ENCODE peak calls at places on chromosomes 7 and 10, in four cellular contexts. One of them, this sample, is unnamed.

GRCh38 chr10:15695852-15696251 is 23.9 kb downstream of the ITGA8 start:
- DNase-seq in GM06990: no peak
- DNase-seq in HepG2: no peak
- DNase-seq in astrocyte of the spinal cord: no peak
- DNase-seq in this sample: no peak

GRCh38 chr7:104133238-104133637 is 74.6 kb downstream of the ORC5 start:
- DNase-seq in HepG2: no peak
- DNase-seq in astrocyte of the spinal cord: no peak
- DNase-seq in GM06990: no peak
- DNase-seq in this sample: no peak

GRCh38 chr10:113680172-113681111 is 730 bp downstream of the CASP7 start:
- DNase-seq in GM06990: peak
- DNase-seq in astrocyte of the spinal cord: peak
- DNase-seq in HepG2: peak
- DNase-seq in this sample: peak

GRCh38 chr7:5997210-5997808 is 11.5 kb downstream of the PMS2 start:
- DNase-seq in GM06990: no peak
- DNase-seq in astrocyte of the spinal cord: peak
- DNase-seq in HepG2: peak
- DNase-seq in this sample: peak

GRCh38 chr10:5945561-5946418 is 31.6 kb downstream of the IL15RA start:
- DNase-seq in astrocyte of the spinal cord: peak
- DNase-seq in HepG2: peak
- DNase-seq in GM06990: no peak
- DNase-seq in this sample: peak

GRCh38 chr10:67659497-67659896 is 36.5 kb downstream of the CTNNA3 start:
- DNase-seq in GM06990: no peak
- DNase-seq in astrocyte of the spinal cord: no peak
- DNase-seq in HepG2: no peak
- DNase-seq in this sample: no peak

GRCh38 chr7:157545681-157546060 is 208.9 kb downstream of the DNAJB6 start:
- DNase-seq in HepG2: no peak
- DNase-seq in GM06990: no peak
- DNase-seq in astrocyte of the spinal cord: no peak
- DNase-seq in this sample: no peak

GRCh38 chr7:143126146-143126545 is 5.7 kb upstream of the PIP start:
- DNase-seq in astrocyte of the spinal cord: no peak
- DNase-seq in GM06990: no peak
- DNase-seq in HepG2: no peak
- DNase-seq in this sample: peak

GRCh38 chr7:28309684-28310083 is 102.6 kb upstream of the CREB5 start:
- DNase-seq in HepG2: no peak
- DNase-seq in astrocyte of the spinal cord: no peak
- DNase-seq in GM06990: no peak
- DNase-seq in this sample: no peak

GRCh38 chr10:77230194-77230593 is 407.4 kb downstream of the KCNMA1 start:
- DNase-seq in astrocyte of the spinal cord: peak
- DNase-seq in HepG2: no peak
- DNase-seq in GM06990: no peak
- DNase-seq in this sample: peak

GRCh38 chr7:149866817-149867447 is 6.8 kb upstream of the ATP6V0E2 start:
- DNase-seq in astrocyte of the spinal cord: peak
- DNase-seq in HepG2: no peak
- DNase-seq in GM06990: no peak
- DNase-seq in this sample: peak

GRCh38 chr10:80283536-80284199 is 5.8 kb downstream of the MAT1A start:
- DNase-seq in GM06990: no peak
- DNase-seq in astrocyte of the spinal cord: no peak
- DNase-seq in HepG2: no peak
- DNase-seq in this sample: no peak

GRCh38 chr10:86585037-86585725 is 63.6 kb upstream of the WAPL start:
- DNase-seq in astrocyte of the spinal cord: peak
- DNase-seq in GM06990: peak
- DNase-seq in HepG2: peak
- DNase-seq in this sample: peak

GRCh38 chr7:76334320-76334967 is 24.3 kb downstream of the YWHAG start:
- DNase-seq in astrocyte of the spinal cord: no peak
- DNase-seq in GM06990: no peak
- DNase-seq in HepG2: no peak
- DNase-seq in this sample: no peak

GRCh38 chr10:71214641-71215160 is 2.3 kb downstream of the UNC5B start:
- DNase-seq in astrocyte of the spinal cord: no peak
- DNase-seq in GM06990: no peak
- DNase-seq in HepG2: no peak
- DNase-seq in this sample: no peak

GRCh38 chr10:86246279-86246940 is 120.2 kb downstream of the GRID1 start:
- DNase-seq in astrocyte of the spinal cord: no peak
- DNase-seq in HepG2: no peak
- DNase-seq in GM06990: no peak
- DNase-seq in this sample: no peak

GRCh38 chr7:15084368-15084767 is 181.8 kb upstream of the DGKB start:
- DNase-seq in GM06990: no peak
- DNase-seq in astrocyte of the spinal cord: peak
- DNase-seq in HepG2: no peak
- DNase-seq in this sample: no peak

GRCh38 chr10:624605-625334 is 64.7 kb downstream of the DIP2C start:
- DNase-seq in astrocyte of the spinal cord: peak
- DNase-seq in HepG2: peak
- DNase-seq in GM06990: no peak
- DNase-seq in this sample: peak

GRCh38 chr10:627032-627992 is 62.2 kb downstream of the DIP2C start:
- DNase-seq in GM06990: no peak
- DNase-seq in HepG2: no peak
- DNase-seq in astrocyte of the spinal cord: no peak
- DNase-seq in this sample: no peak

GRCh38 chr10:625335-625699 is 64.2 kb downstream of the DIP2C start:
- DNase-seq in GM06990: no peak
- DNase-seq in HepG2: no peak
- DNase-seq in astrocyte of the spinal cord: no peak
- DNase-seq in this sample: no peak

GRCh38 chr10:624312-624604 is 65.2 kb downstream of the DIP2C start:
- DNase-seq in astrocyte of the spinal cord: no peak
- DNase-seq in HepG2: no peak
- DNase-seq in GM06990: no peak
- DNase-seq in this sample: no peak

DNA sequence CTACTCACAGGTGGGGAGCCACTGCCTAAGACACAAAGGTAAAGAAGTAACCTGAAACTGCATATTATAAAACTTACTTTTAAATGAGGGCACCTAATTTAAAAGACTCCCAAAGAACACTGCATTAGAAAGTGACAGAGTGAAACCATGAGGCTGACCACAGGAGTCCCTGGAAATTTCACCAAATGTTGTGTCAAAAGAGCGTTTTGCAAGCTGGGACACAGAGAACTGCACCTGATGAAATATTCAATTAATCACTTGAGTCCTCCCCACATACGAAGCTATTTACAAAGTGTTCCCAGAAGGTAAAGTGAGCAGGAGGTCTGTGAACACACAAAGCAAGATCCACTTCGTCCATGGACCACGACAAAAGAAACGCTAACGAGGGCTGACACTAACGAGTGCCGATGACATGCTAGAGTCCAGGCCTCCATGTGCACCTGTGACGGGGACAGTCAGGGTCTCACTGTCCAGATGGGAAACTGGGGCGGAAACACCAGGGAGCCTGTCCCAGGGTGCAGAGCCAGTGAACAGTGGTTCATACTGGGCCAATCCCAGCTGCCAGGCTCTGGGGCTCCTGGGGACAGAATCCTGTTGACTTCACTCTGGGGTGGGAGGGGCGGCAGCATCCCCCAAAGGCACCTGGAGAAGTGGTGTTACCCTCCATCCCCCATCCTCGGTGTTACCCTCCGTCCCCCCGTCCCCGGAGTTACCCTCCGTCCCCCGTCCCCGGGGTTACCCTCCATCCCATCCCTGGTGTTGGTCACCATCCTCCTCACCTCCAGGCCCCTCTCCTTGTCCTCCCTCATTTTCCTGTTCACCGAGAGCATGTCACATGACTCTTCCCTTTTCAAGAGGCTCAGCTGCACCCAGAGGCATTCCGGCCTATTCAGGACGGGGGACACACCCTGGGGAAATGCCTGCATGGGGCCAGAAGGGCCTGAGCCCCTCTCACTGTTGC is 63.4 kb downstream of the DIP2C start:
- DNase-seq in astrocyte of the spinal cord: no peak
- DNase-seq in GM06990: no peak
- DNase-seq in HepG2: no peak
- DNase-seq in this sample: no peak
- H3K4me3 ChIP-seq in astrocyte of the spinal cord: no peak
- H3K4me3 ChIP-seq in GM06990: no peak
- H3K4me3 ChIP-seq in HepG2: peak
- H3K4me3 ChIP-seq in this sample: no peak

GRCh38 chr7:26705567-26705966 is 158.8 kb downstream of the SKAP2 start:
- DNase-seq in HepG2: peak
- DNase-seq in astrocyte of the spinal cord: peak
- DNase-seq in GM06990: no peak
- DNase-seq in this sample: peak
- H3K4me3 ChIP-seq in HepG2: no peak
- H3K4me3 ChIP-seq in astrocyte of the spinal cord: no peak
- H3K4me3 ChIP-seq in GM06990: no peak
- H3K4me3 ChIP-seq in this sample: no peak

GRCh38 chr7:101363734-101364374 is 1.2 kb downstream of the COL26A1 start:
- DNase-seq in astrocyte of the spinal cord: peak
- DNase-seq in GM06990: peak
- DNase-seq in HepG2: peak
- DNase-seq in this sample: peak
- H3K4me3 ChIP-seq in astrocyte of the spinal cord: peak
- H3K4me3 ChIP-seq in GM06990: no peak
- H3K4me3 ChIP-seq in HepG2: peak
- H3K4me3 ChIP-seq in this sample: peak

GRCh38 chr7:101754432-101755159 is 62.8 kb upstream of the CUX1 start:
- DNase-seq in astrocyte of the spinal cord: peak
- DNase-seq in GM06990: no peak
- DNase-seq in HepG2: no peak
- DNase-seq in this sample: peak
- H3K4me3 ChIP-seq in astrocyte of the spinal cord: peak
- H3K4me3 ChIP-seq in GM06990: peak
- H3K4me3 ChIP-seq in HepG2: no peak
- H3K4me3 ChIP-seq in this sample: peak

GRCh38 chr7:35252584-35252983 is 1.3 kb downstream of the TBX20 start:
- DNase-seq in GM06990: no peak
- DNase-seq in HepG2: no peak
- DNase-seq in astrocyte of the spinal cord: no peak
- DNase-seq in this sample: peak

GRCh38 chr7:35253680-35254495 is at the start of gene TBX20:
- DNase-seq in astrocyte of the spinal cord: peak
- DNase-seq in GM06990: no peak
- DNase-seq in HepG2: no peak
- DNase-seq in this sample: peak

GRCh38 chr7:35254496-35255416 is 856 bp upstream of the TBX20 start:
- DNase-seq in GM06990: no peak
- DNase-seq in astrocyte of the spinal cord: no peak
- DNase-seq in HepG2: no peak
- DNase-seq in this sample: peak

GRCh38 chr7:35251606-35252310 is 2.1 kb downstream of the TBX20 start:
- DNase-seq in HepG2: no peak
- DNase-seq in GM06990: no peak
- DNase-seq in astrocyte of the spinal cord: no peak
- DNase-seq in this sample: peak

DNA sequence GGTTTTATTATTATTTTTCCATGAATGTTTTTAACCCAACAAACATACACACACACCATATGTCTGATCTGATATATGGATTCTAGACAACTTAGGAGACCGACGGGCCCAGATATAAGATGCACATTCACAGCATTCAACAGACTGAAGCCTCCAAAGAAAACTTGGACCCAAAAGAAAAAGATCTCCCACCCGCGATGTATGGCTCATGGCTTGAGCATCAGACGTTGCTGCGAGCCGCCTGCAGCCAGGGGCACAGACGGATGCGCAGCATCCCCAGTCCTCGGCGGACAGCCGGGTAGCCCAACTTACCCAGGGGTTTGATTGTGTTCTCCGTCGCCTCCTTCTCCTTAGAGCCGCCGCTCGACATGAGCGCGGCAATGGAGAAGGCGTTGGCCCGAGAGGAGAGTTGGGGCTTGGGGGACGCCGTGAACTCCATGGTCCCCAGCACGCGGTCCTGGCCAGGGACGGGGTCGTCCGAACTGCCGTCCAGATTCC is 669 bp downstream of the TBX20 start:
- DNase-seq in astrocyte of the spinal cord: no peak
- DNase-seq in HepG2: no peak
- DNase-seq in GM06990: no peak
- DNase-seq in this sample: no peak
- H3K4me3 ChIP-seq in astrocyte of the spinal cord: no peak
- H3K4me3 ChIP-seq in HepG2: no peak
- H3K4me3 ChIP-seq in GM06990: no peak
- H3K4me3 ChIP-seq in this sample: peak

GRCh38 chr7:134757938-134758337 is 21.5 kb upstream of the CALD1 start:
- DNase-seq in HepG2: no peak
- DNase-seq in astrocyte of the spinal cord: no peak
- DNase-seq in GM06990: no peak
- DNase-seq in this sample: no peak

GRCh38 chr7:134758981-134759380 is 20.5 kb upstream of the CALD1 start:
- DNase-seq in astrocyte of the spinal cord: no peak
- DNase-seq in GM06990: no peak
- DNase-seq in HepG2: no peak
- DNase-seq in this sample: no peak

GRCh38 chr7:134750083-134751062 is 29.1 kb upstream of the CALD1 start:
- DNase-seq in astrocyte of the spinal cord: no peak
- DNase-seq in GM06990: no peak
- DNase-seq in HepG2: peak
- DNase-seq in this sample: peak

GRCh38 chr7:134752006-134752760 is 27.3 kb upstream of the CALD1 start:
- DNase-seq in GM06990: no peak
- DNase-seq in HepG2: no peak
- DNase-seq in astrocyte of the spinal cord: peak
- DNase-seq in this sample: peak

GRCh38 chr7:134755422-134756022 is 23.9 kb upstream of the CALD1 start:
- DNase-seq in HepG2: no peak
- DNase-seq in astrocyte of the spinal cord: peak
- DNase-seq in GM06990: no peak
- DNase-seq in this sample: peak
- H3K4me3 ChIP-seq in HepG2: no peak
- H3K4me3 ChIP-seq in astrocyte of the spinal cord: no peak
- H3K4me3 ChIP-seq in GM06990: no peak
- H3K4me3 ChIP-seq in this sample: no peak